ENCODE peak calls at places on chromosomes 2 and 18, in four cellular contexts. Z is IMR-90, J is GM12878, D is mammary epithelial cell. P is an unnamed sample.

GRCh38 chr2:67256892-67257291 is 140.2 kb upstream of the ETAA1 start:
- DNase-seq in J (no peak), D (peak; percentile 49), Z (peak; percentile 98), P (peak; percentile 85)

GRCh38 chr2:227939271-227940027 is 68.0 kb downstream of the DAW1 start:
- DNase-seq in Z (peak; percentile 15), J (no peak), D (peak; percentile 16), P (peak; percentile 17)

GRCh38 chr2:151302879-151303278 is 13.4 kb upstream of the NMI start:
- DNase-seq in J (no peak), D (peak; percentile 30), Z (peak; percentile 90), P (peak; percentile 90)

GRCh38 chr2:102154364-102154763 is 11.8 kb downstream of the IL1R1 start:
- DNase-seq in J (no peak), Z (no peak), D (no peak), P (no peak)

GRCh38 chr18:44679912-44680270 is 797 bp upstream of the SETBP1 start:
- DNase-seq in J (no peak), Z (peak; percentile 31), D (peak; percentile 52), P (peak; percentile 66)

GRCh38 chr2:63590621-63591408 is 2.1 kb downstream of the MDH1 start:
- DNase-seq in D (no peak), J (peak; percentile 37), Z (no peak), P (peak; percentile 62)

GRCh38 chr2:216163518-216163917 is 54.4 kb downstream of the XRCC5 start:
- DNase-seq in D (no peak), J (no peak), Z (peak; percentile 69), P (peak; percentile 63)

GRCh38 chr18:5515007-5515744 is 28.6 kb downstream of the EPB41L3 start:
- DNase-seq in D (no peak), J (no peak), Z (no peak), P (no peak)

GRCh38 chr2:70201831-70202230 is 11.0 kb upstream of the C2orf42 start:
- DNase-seq in Z (no peak), J (no peak), D (no peak), P (no peak)

GRCh38 chr2:220779918-220780317 is 792.2 kb downstream of the EPHA4 start:
- DNase-seq in D (peak; percentile 77), J (no peak), Z (peak; percentile 92), P (peak; percentile 85)

GRCh38 chr2:205024822-205025518 is 479.7 kb downstream of the PARD3B start:
- DNase-seq in J (no peak), Z (peak; percentile 98), D (peak; percentile 96), P (peak; percentile 94)

GRCh38 chr2:74261204-74261864 is 62.9 kb downstream of the MTHFD2 start:
- DNase-seq in D (peak; percentile 28), J (no peak), Z (no peak), P (peak; percentile 37)

GRCh38 chr2:23484163-23484740 is 99.3 kb downstream of the KLHL29 start:
- DNase-seq in Z (no peak), D (no peak), J (no peak), P (no peak)

GRCh38 chr2:182445566-182445965 is 18.7 kb upstream of the PDE1A start:
- DNase-seq in Z (no peak), D (no peak), J (no peak), P (peak; percentile 27)

GRCh38 chr2:228039752-228040534 is 141.5 kb downstream of the SPHKAP start:
- DNase-seq in J (no peak), D (peak; percentile 11), Z (no peak), P (peak; percentile 35)

GRCh38 chr2:238027591-238028415 is 33.0 kb upstream of the SCLY start:
- DNase-seq in D (no peak), J (no peak), Z (no peak), P (no peak)

GRCh38 chr2:173720310-173720709 is 244.9 kb downstream of the SP3 start:
- DNase-seq in D (no peak), J (no peak), Z (peak; percentile 60), P (peak; percentile 55)

GRCh38 chr2:128466377-128467175 is 147.9 kb upstream of the HS6ST1 start:
- DNase-seq in Z (no peak), D (no peak), J (no peak), P (no peak)

GRCh38 chr2:127067620-127068350 is 39.2 kb downstream of the BIN1 start:
- DNase-seq in J (no peak), D (peak; percentile 24), Z (peak; percentile 52), P (peak; percentile 40)

GRCh38 chr2:220293966-220294365 is 666.5 kb downstream of the SLC4A3 start:
- DNase-seq in Z (no peak), D (peak; percentile 21), J (no peak), P (no peak)

GRCh38 chr2:146666336-146666735 is 1178.5 kb upstream of the ACVR2A start:
- DNase-seq in D (peak; percentile 80), J (no peak), Z (peak; percentile 4), P (no peak)

GRCh38 chr18:55234366-55235093 is 275.3 kb upstream of the CCDC68 start:
- DNase-seq in Z (peak; percentile 79), J (peak; percentile 53), D (peak; percentile 70), P (peak; percentile 85)

GRCh38 chr2:185279999-185280398 is 458.6 kb upstream of the FSIP2 start:
- DNase-seq in J (no peak), Z (peak; percentile 3), D (peak; percentile 7), P (peak; percentile 16)

GRCh38 chr2:96265349-96265839 is 403 bp downstream of the TMEM127 start:
- DNase-seq in J (no peak), Z (no peak), D (peak; percentile 32), P (no peak)

GRCh38 chr18:9547767-9548166 is 66.6 kb downstream of the PPP4R1 start:
- DNase-seq in J (no peak), D (no peak), Z (no peak), P (no peak)

GRCh38 chr2:175430236-175430635 is 248.7 kb upstream of the ATP5MC3 start:
- DNase-seq in Z (no peak), J (no peak), D (no peak), P (no peak)

GRCh38 chr2:16321872-16322271 is 343.8 kb downstream of the CYRIA start:
- DNase-seq in Z (no peak), D (no peak), J (no peak), P (no peak)

GRCh38 chr2:216949685-216950397 is 90.0 kb upstream of the TNP1 start:
- DNase-seq in Z (no peak), J (peak; percentile 19), D (no peak), P (no peak)

GRCh38 chr2:222609391-222609790 is 46.5 kb downstream of the FARSB start:
- DNase-seq in Z (peak; percentile 3), D (no peak), J (no peak), P (peak; percentile 23)

GRCh38 chr2:241771286-241772062 is 5.1 kb upstream of the GAL3ST2 start:
- DNase-seq in Z (peak; percentile 17), J (no peak), D (no peak), P (peak; percentile 24)

GRCh38 chr2:241770185-241770935 is 6.3 kb upstream of the GAL3ST2 start:
- DNase-seq in Z (no peak), D (no peak), J (no peak), P (no peak)

GRCh38 chr2:241773511-241774418 is 2.9 kb upstream of the GAL3ST2 start:
- DNase-seq in J (no peak), D (no peak), Z (no peak), P (no peak)

GRCh38 chr2:241770936-241771285 is 5.7 kb upstream of the GAL3ST2 start:
- DNase-seq in J (no peak), Z (no peak), D (no peak), P (no peak)

DNA sequence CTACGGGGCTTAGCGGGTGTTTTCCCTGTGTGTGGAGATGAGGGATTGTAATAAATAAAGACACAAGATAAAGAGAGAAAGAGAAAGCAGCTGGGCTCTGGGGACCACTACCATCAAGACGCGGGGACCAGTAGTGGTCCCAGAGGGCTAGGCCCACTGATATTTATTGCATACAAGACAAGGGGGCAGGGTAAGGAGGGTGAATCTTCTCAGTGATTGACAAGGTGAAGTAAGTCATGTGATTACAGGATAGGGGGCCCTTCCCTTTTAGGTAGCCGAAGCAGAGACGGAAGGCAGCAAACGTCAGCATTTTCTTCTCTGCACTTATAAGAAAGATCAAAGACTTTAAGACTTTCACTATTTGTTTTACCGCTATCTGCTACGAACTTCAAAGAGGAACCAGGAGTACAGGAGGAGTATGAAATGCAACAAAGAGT is 4.5 kb upstream of the GAL3ST2 start:
- DNase-seq in D (no peak), Z (no peak), J (peak; percentile 40), P (no peak)
- H3K9ac ChIP-seq in D (no peak overlapping the region), Z (no peak overlapping the region), J (peak overlapping the region; percentile 72), P (no peak overlapping the region)

GRCh38 chr2:39631715-39632114 is 34.0 kb upstream of the TMEM178A start:
- DNase-seq in Z (peak; percentile 98), J (no peak), D (peak; percentile 94), P (peak; percentile 76)
- H3K27ac ChIP-seq in Z (no peak overlapping the region), J (no peak overlapping the region), D (peak overlapping the region; percentile 70), P (no peak overlapping the region)

GRCh38 chr2:54466880-54467279 is 10.8 kb downstream of the SPTBN1 start:
- DNase-seq in Z (no peak), J (no peak), D (no peak), P (peak; percentile 46)

GRCh38 chr2:54470241-54470938 is 14.3 kb downstream of the SPTBN1 start:
- DNase-seq in J (no peak), Z (peak; percentile 79), D (no peak), P (peak; percentile 87)

GRCh38 chr2:54471221-54471711 is 15.1 kb downstream of the SPTBN1 start:
- DNase-seq in D (peak; percentile 28), J (peak; percentile 55), Z (peak; percentile 81), P (peak; percentile 65)

GRCh38 chr2:54468643-54469042 is 12.5 kb downstream of the SPTBN1 start:
- DNase-seq in D (no peak), J (no peak), Z (peak; percentile 54), P (peak; percentile 17)

GRCh38 chr2:54469484-54470053 is 13.4 kb downstream of the SPTBN1 start:
- DNase-seq in Z (no peak), J (no peak), D (no peak), P (no peak)
- H3K4me2 ChIP-seq in Z (no peak overlapping the region), J (no peak overlapping the region), D (peak overlapping the region; percentile 26), P (peak overlapping the region; percentile 46)

DNA sequence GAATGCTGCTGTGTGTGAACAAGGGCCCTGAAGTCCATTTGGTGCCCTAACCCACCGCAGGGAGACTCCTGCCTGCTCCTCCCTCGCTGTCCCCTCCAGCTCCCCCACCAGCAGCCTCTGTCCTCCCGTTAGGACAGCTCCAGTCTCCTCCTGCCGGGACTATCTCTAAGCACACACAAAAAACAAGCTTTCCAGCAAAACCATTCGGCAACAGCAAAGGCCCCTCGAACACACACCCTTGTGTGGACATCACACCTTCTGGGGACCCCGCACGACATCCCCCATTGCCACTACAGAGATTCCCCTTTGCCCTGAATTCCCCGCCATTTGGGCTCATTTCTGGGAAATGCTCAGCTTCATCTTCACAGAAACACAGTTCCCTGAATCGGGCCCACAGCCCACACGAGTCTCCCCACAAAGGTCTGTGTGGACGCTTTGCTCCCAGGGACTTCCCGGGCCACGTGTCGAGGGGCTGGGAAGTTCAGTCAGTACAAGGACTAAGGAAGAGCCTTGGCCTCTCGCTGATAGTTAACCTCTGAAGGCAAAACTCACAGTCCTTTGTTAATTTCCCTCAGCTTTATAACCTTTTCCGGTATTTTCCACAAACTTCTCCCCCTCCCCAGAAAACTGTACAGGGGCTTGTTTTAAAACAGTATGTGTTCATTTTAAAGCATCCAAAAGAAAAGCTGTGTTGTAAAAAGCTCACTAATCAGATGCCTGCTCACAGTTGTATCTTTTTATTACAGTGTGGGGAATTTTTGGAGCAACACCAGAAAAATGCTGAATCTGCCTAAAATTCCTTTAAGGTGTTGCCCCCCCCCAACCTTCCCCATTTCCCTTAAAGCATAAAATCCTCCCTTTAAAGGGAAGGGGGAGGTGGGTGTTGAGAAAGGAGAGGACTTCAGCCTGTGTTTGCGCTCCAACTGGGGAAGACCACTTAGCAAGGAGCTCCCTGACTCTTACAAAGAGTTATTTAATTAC is 25.9 kb downstream of the SMAD7 start:
- DNase-seq in D (no peak), Z (no peak), J (no peak), P (no peak)
- H3K9ac ChIP-seq in D (no peak overlapping the region), Z (peak overlapping the region; percentile 50), J (peak overlapping the region; percentile 64), P (peak overlapping the region; percentile 18)

P was measured in fibroblast of lung.